ENCODE peak calls at places on chromosomes 5 and 9, in five cellular contexts. Y is stimulated activated CD4-positive, alpha-beta T cell treated with anti-CD3 and anti-CD28 coated beads, Interleukin-2, amount 100 ng/mL, for 48 hours; D is uterus; Q is RWPE1; J is SJSA1. H is an unnamed sample.

GRCh38 chr9:127065592-127065991 is 56.8 kb downstream of the ANGPTL2 start:
- DNase-seq in Q (peak), Y (no peak), J (no peak), D (no peak), H (no peak)

GRCh38 chr5:168865973-168866372 is 286.8 kb upstream of the PANK3 start:
- DNase-seq in Y (no peak), J (no peak), Q (no peak), D (no peak), H (no peak)

GRCh38 chr5:79488775-79489174 is 25.2 kb downstream of the HOMER1 start:
- DNase-seq in D (no peak), Y (no peak), J (peak), Q (no peak), H (no peak)

GRCh38 chr9:97983524-97984187 is 515 bp downstream of the ANP32B start:
- DNase-seq in Q (peak), J (peak), D (no peak), Y (peak), H (peak)

GRCh38 chr9:69573666-69574456 is 98.3 kb downstream of the APBA1 start:
- DNase-seq in Q (peak), Y (no peak), J (no peak), D (no peak), H (no peak)

GRCh38 chr5:75034137-75034739 is 18.1 kb downstream of the GCNT4 start:
- DNase-seq in Y (no peak), J (no peak), D (no peak), Q (no peak), H (no peak)

GRCh38 chr5:39447968-39448367 is 23.2 kb upstream of the DAB2 start:
- DNase-seq in D (no peak), Y (no peak), Q (no peak), J (no peak), H (no peak)

GRCh38 chr5:101424530-101425175 is 521.6 kb upstream of the ST8SIA4 start:
- DNase-seq in J (peak), Q (no peak), Y (no peak), D (no peak), H (no peak)

GRCh38 chr5:78985407-78986223 is 505 bp upstream of the ARSB start:
- DNase-seq in Q (no peak), J (peak), D (peak), Y (peak), H (peak)

GRCh38 chr9:100437860-100438805 is 11.2 kb downstream of the MSANTD3 start:
- DNase-seq in Q (peak), D (peak), J (peak), Y (peak), H (peak)

GRCh38 chr5:53733853-53734252 is 173.4 kb downstream of the NDUFS4 start:
- DNase-seq in Y (no peak), J (no peak), Q (no peak), D (no peak), H (no peak)

GRCh38 chr9:35914307-35914807 is 5.1 kb downstream of the SPAAR start:
- DNase-seq in J (peak), Q (no peak), Y (no peak), D (peak), H (no peak)

GRCh38 chr9:131674425-131675421 is 65.2 kb downstream of the RAPGEF1 start:
- DNase-seq in Q (no peak), Y (no peak), J (no peak), D (no peak), H (no peak)

GRCh38 chr5:39605966-39606591 is 181.3 kb upstream of the DAB2 start:
- DNase-seq in J (peak), Q (no peak), Y (no peak), D (no peak), H (no peak)

GRCh38 chr5:95281211-95281610 is 3.7 kb downstream of the MCTP1 start:
- DNase-seq in D (no peak), Q (peak), J (no peak), Y (no peak), H (no peak)

GRCh38 chr5:14268738-14269137 is 125.6 kb downstream of the TRIO start:
- DNase-seq in Q (no peak), Y (no peak), J (no peak), D (peak), H (peak)

GRCh38 chr9:22307013-22307711 is 139.5 kb upstream of the DMRTA1 start:
- DNase-seq in Q (peak), J (peak), D (no peak), Y (no peak), H (peak)

GRCh38 chr5:149936700-149937091 is 7.9 kb downstream of the PDE6A start:
- DNase-seq in Q (no peak), Y (no peak), J (no peak), D (no peak), H (no peak)

GRCh38 chr9:91773166-91773565 is 176.9 kb downstream of the ROR2 start:
- DNase-seq in Q (no peak), J (no peak), D (no peak), Y (no peak), H (no peak)

GRCh38 chr9:88775559-88775958 is 215.7 kb upstream of the S1PR3 start:
- DNase-seq in Y (no peak), D (no peak), Q (peak), J (no peak), H (no peak)

GRCh38 chr9:126438757-126439401 is 112.2 kb downstream of the MVB12B start:
- DNase-seq in D (no peak), J (no peak), Q (no peak), Y (no peak), H (no peak)

GRCh38 chr5:139052975-139053374 is 145.2 kb downstream of the SIL1 start:
- DNase-seq in Y (no peak), Q (no peak), J (no peak), D (no peak), H (no peak)

GRCh38 chr5:108259306-108259705 is 122.6 kb downstream of the FBXL17 start:
- DNase-seq in J (peak), Y (no peak), D (no peak), Q (no peak), H (no peak)

GRCh38 chr5:97735209-97735608 is 552.2 kb upstream of the RIOK2 start:
- DNase-seq in Q (peak), D (no peak), J (no peak), Y (no peak), H (no peak)

GRCh38 chr9:74953235-74953741 is 576 bp upstream of the C9orf40 start:
- DNase-seq in Y (no peak), D (no peak), Q (no peak), J (no peak), H (no peak)

GRCh38 chr5:6401410-6401809 is 23.1 kb upstream of the MED10 start:
- DNase-seq in Q (no peak), Y (no peak), J (no peak), D (no peak), H (no peak)

GRCh38 chr5:119435436-119436132 is 16.7 kb upstream of the HSD17B4 start:
- DNase-seq in J (peak), D (peak), Q (no peak), Y (peak), H (peak)

GRCh38 chr9:95302471-95302870 is 15.0 kb downstream of the FANCC start:
- DNase-seq in Q (no peak), D (no peak), J (no peak), Y (no peak), H (no peak)

GRCh38 chr5:54803381-54804025 is 181.9 kb downstream of the ESM1 start:
- DNase-seq in Y (no peak), J (no peak), Q (no peak), D (no peak), H (no peak)

GRCh38 chr9:14994738-14995137 is 84.5 kb upstream of the FREM1 start:
- DNase-seq in D (no peak), Y (no peak), Q (no peak), J (no peak), H (no peak)

GRCh38 chr5:34026089-34026761 is 16.8 kb downstream of the C1QTNF3 start:
- DNase-seq in Y (no peak), J (no peak), Q (no peak), D (no peak), H (no peak)

GRCh38 chr5:180605554-180606214 is 14.4 kb upstream of the SCGB3A1 start:
- DNase-seq in J (peak), Q (peak), Y (peak), D (no peak), H (no peak)

GRCh38 chr5:132856011-132856410 is 10.3 kb downstream of the GDF9 start:
- DNase-seq in Y (no peak), D (no peak), Q (no peak), J (no peak), H (no peak)

GRCh38 chr5:64040496-64040895 is 78.3 kb upstream of the HTR1A start:
- DNase-seq in Q (no peak), D (no peak), J (no peak), Y (no peak), H (no peak)

GRCh38 chr5:84287964-84288363 is 96.7 kb downstream of the EDIL3 start:
- DNase-seq in D (no peak), Y (no peak), Q (peak), J (peak), H (no peak)

GRCh38 chr9:6923081-6923480 is 165.3 kb downstream of the KDM4C start:
- DNase-seq in Y (no peak), J (no peak), D (no peak), Q (no peak), H (no peak)